ENCODE peak calls at places on chromosome 12, in five cellular contexts. One of them, this sample, is unnamed.

GRCh38 chr12:95634622-95635621 is 83.6 kb upstream of the USP44 start:
- DNase-seq in K562: no peak
- DNase-seq in A549: peak; percentile 80
- DNase-seq in HepG2: peak; percentile 82
- DNase-seq in GM12878: no peak
- DNase-seq in this sample: peak; percentile 94

GRCh38 chr12:43102506-43103269 is 449.3 kb downstream of the ADAMTS20 start:
- DNase-seq in A549: no peak
- DNase-seq in K562: no peak
- DNase-seq in GM12878: no peak
- DNase-seq in HepG2: no peak
- DNase-seq in this sample: no peak

GRCh38 chr12:989751-990278 is 1.2 kb upstream of the ERC1 start:
- DNase-seq in A549: peak; percentile 61
- DNase-seq in K562: peak; percentile 53
- DNase-seq in HepG2: peak; percentile 66
- DNase-seq in GM12878: no peak
- DNase-seq in this sample: peak; percentile 81

GRCh38 chr12:86230516-86231146 is 25.6 kb downstream of the MGAT4C start:
- DNase-seq in GM12878: no peak
- DNase-seq in A549: peak; percentile 11
- DNase-seq in K562: no peak
- DNase-seq in HepG2: no peak
- DNase-seq in this sample: peak; percentile 18

GRCh38 chr12:31362759-31363415 is 36.9 kb upstream of the SINHCAF start:
- DNase-seq in A549: peak; percentile 15
- DNase-seq in GM12878: peak; percentile 46
- DNase-seq in HepG2: peak; percentile 35
- DNase-seq in K562: peak; percentile 62
- DNase-seq in this sample: no peak

GRCh38 chr12:91194500-91194899 is 11.9 kb upstream of the DCN start:
- DNase-seq in K562: no peak
- DNase-seq in GM12878: no peak
- DNase-seq in A549: no peak
- DNase-seq in HepG2: no peak
- DNase-seq in this sample: peak; percentile 57

GRCh38 chr12:84910549-84911241 is 1.9 kb downstream of the SLC6A15 start:
- DNase-seq in A549: peak; percentile 29
- DNase-seq in GM12878: no peak
- DNase-seq in HepG2: no peak
- DNase-seq in K562: no peak
- DNase-seq in this sample: no peak

GRCh38 chr12:124687695-124688301 is 120.4 kb upstream of the NCOR2 start:
- DNase-seq in K562: no peak
- DNase-seq in HepG2: no peak
- DNase-seq in A549: no peak
- DNase-seq in GM12878: no peak
- DNase-seq in this sample: no peak

GRCh38 chr12:40225337-40225983 is 663 bp downstream of the LRRK2 start:
- DNase-seq in A549: peak; percentile 17
- DNase-seq in GM12878: no peak
- DNase-seq in K562: no peak
- DNase-seq in HepG2: no peak
- DNase-seq in this sample: no peak

GRCh38 chr12:113092478-113093408 is 36.2 kb downstream of the DTX1 start:
- DNase-seq in K562: peak; percentile 77
- DNase-seq in HepG2: no peak
- DNase-seq in GM12878: no peak
- DNase-seq in A549: peak; percentile 44
- DNase-seq in this sample: no peak

GRCh38 chr12:92570056-92570753 is 132.6 kb upstream of the PLEKHG7 start:
- DNase-seq in K562: peak; percentile 84
- DNase-seq in A549: peak; percentile 88
- DNase-seq in HepG2: peak; percentile 67
- DNase-seq in GM12878: peak; percentile 93
- DNase-seq in this sample: peak; percentile 86

GRCh38 chr12:27104546-27104945 is 22.2 kb upstream of the C12orf71 start:
- DNase-seq in GM12878: no peak
- DNase-seq in K562: no peak
- DNase-seq in HepG2: no peak
- DNase-seq in A549: no peak
- DNase-seq in this sample: peak; percentile 59

GRCh38 chr12:27112891-27113290 is 30.5 kb upstream of the C12orf71 start:
- DNase-seq in HepG2: no peak
- DNase-seq in A549: no peak
- DNase-seq in GM12878: no peak
- DNase-seq in K562: no peak
- DNase-seq in this sample: no peak

GRCh38 chr12:27107976-27108375 is 25.6 kb upstream of the C12orf71 start:
- DNase-seq in GM12878: no peak
- DNase-seq in HepG2: no peak
- DNase-seq in A549: no peak
- DNase-seq in K562: no peak
- DNase-seq in this sample: no peak

GRCh38 chr12:27105746-27106536 is 23.6 kb upstream of the C12orf71 start:
- DNase-seq in HepG2: peak; percentile 51
- DNase-seq in K562: no peak
- DNase-seq in A549: no peak
- DNase-seq in GM12878: no peak
- DNase-seq in this sample: no peak

DNA sequence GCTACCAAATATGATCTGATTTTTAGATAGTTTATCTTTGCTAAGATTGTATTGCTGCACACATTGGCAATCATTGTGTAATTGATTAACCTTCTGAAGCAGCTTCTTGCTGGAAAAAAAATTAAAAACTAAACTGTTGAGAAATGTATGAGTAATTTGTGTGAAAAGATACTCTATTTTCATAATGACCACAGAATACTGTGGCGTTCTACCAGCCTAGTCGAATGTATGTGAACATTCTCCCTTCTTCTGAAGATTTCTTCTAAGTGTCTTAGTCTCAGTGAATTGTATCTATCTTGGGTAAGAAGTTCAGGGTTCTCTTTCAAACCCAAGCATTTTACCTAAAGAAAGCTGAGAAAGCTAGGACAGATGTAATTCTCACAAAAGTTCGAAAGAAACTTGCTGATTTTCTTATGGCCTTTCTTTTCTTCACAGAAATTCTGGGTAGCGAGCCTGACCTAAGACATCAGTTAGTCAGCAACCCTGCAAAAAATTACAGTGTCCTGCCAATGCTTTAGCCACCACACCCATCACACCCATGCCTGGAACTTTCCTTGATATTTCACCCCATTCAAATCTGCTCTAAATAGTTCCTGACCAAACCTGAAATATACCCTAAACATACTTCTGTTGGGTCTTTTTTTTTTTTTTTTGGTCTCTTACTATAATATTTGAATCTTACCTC is 27.1 kb upstream of the C12orf71 start:
- DNase-seq in K562: no peak
- DNase-seq in GM12878: no peak
- DNase-seq in A549: no peak
- DNase-seq in HepG2: no peak
- DNase-seq in this sample: no peak
- TF ChIP-seq RFX5 in K562: no peak
- TF ChIP-seq RFX5 in GM12878: no peak
- TF ChIP-seq RFX5 in A549: no peak
- TF ChIP-seq RFX5 in HepG2: no peak
- TF ChIP-seq RFX5 in this sample: no peak

GRCh38 chr12:70809887-70810286 is 110.7 kb downstream of the PTPRR start:
- DNase-seq in A549: no peak
- DNase-seq in GM12878: no peak
- DNase-seq in K562: no peak
- DNase-seq in HepG2: no peak
- DNase-seq in this sample: no peak
- TF ChIP-seq BHLHE40 in A549: no peak
- TF ChIP-seq BHLHE40 in GM12878: no peak
- TF ChIP-seq BHLHE40 in K562: no peak
- TF ChIP-seq BHLHE40 in HepG2: no peak
- TF ChIP-seq BHLHE40 in this sample: no peak

DNA sequence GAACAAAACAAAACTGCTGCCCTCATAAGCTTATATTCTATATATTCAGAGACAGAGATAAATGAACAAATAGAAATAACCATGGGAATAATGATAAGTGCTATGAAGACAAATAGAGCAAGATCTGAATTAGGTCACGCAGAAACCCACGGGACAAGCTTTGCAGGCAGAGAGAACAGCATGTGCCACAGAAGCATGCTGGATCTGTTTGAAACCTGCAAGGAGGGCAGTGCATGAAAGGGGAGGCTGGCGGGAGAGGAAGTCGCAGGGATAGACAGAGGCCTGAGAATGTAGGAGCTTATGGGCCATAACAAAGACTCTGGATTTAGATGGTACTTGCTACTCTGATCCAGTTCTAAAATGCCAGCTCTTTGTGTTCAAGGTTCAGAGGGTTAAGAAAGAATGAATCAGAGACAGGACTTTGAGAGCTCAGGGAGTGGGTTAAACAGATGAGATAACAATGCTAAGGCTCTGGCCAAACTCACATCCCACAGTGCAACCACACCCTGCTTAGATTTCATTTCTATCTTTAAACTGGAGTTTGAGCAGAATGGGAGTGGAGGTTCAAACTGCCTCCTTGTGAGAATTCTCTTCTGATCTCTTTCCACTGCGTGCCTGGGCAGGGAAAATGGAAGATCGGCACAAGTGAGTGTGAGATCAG is 49.2 kb upstream of the PPP1R12A start:
- DNase-seq in A549: peak; percentile 33
- DNase-seq in HepG2: no peak
- DNase-seq in K562: no peak
- DNase-seq in GM12878: no peak
- DNase-seq in this sample: peak; percentile 48
- TF ChIP-seq RFX5 in A549: no peak
- TF ChIP-seq RFX5 in HepG2: no peak
- TF ChIP-seq RFX5 in K562: no peak
- TF ChIP-seq RFX5 in GM12878: no peak
- TF ChIP-seq RFX5 in this sample: no peak

GRCh38 chr12:19530631-19531020 is 91.3 kb downstream of the AEBP2 start:
- DNase-seq in K562: no peak
- DNase-seq in HepG2: no peak
- DNase-seq in GM12878: no peak
- DNase-seq in A549: no peak
- DNase-seq in this sample: peak; percentile 17

GRCh38 chr12:19525236-19525635 is 85.9 kb downstream of the AEBP2 start:
- DNase-seq in A549: no peak
- DNase-seq in HepG2: no peak
- DNase-seq in GM12878: no peak
- DNase-seq in K562: no peak
- DNase-seq in this sample: no peak

GRCh38 chr12:19527876-19528275 is 88.6 kb downstream of the AEBP2 start:
- DNase-seq in HepG2: no peak
- DNase-seq in GM12878: no peak
- DNase-seq in A549: no peak
- DNase-seq in K562: no peak
- DNase-seq in this sample: no peak

GRCh38 chr12:19529933-19530630 is 90.8 kb downstream of the AEBP2 start:
- DNase-seq in A549: no peak
- DNase-seq in K562: no peak
- DNase-seq in HepG2: no peak
- DNase-seq in GM12878: no peak
- DNase-seq in this sample: peak; percentile 59

DNA sequence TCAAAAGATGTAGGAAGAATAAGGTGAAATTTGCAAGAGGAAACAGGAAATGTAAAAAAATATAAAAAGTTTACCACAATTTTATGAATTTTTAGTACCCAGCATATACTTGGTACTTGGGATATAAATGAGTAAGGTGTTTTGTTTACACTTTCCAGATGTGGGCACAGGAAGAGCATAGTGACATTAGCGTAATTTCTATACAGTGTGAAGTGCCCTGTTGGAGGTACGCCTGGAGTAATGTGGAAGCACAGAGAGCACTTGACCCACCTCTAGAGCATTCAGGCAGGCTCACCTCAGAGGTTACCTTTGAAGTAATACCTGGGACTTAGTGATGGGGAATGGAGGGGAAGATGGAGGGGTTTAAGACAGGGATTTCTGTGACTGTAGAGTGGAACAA is 89.5 kb downstream of the AEBP2 start:
- DNase-seq in K562: no peak
- DNase-seq in GM12878: no peak
- DNase-seq in A549: no peak
- DNase-seq in HepG2: no peak
- DNase-seq in this sample: no peak
- TF ChIP-seq BHLHE40 in K562: no peak
- TF ChIP-seq BHLHE40 in GM12878: no peak
- TF ChIP-seq BHLHE40 in A549: no peak
- TF ChIP-seq BHLHE40 in HepG2: no peak
- TF ChIP-seq BHLHE40 in this sample: no peak